ENCODE peak calls at places on chromosomes 7 and 10, in six cellular contexts. One of them, this sample, is unnamed.

GRCh38 chr7:66236713-66237303 is 31.7 kb downstream of the TPST1 start:
- DNase-seq in lower leg skin: no peak
- DNase-seq in T-helper 9 cell: no peak
- DNase-seq in NCI-H2029: no peak
- DNase-seq in heart left ventricle: no peak
- DNase-seq in T-helper 1 cell: no peak
- DNase-seq in this sample: no peak

GRCh38 chr10:3811331-3811870 is 26.4 kb upstream of the KLF6 start:
- DNase-seq in lower leg skin: no peak
- DNase-seq in T-helper 1 cell: peak
- DNase-seq in heart left ventricle: no peak
- DNase-seq in T-helper 9 cell: no peak
- DNase-seq in NCI-H2029: no peak
- DNase-seq in this sample: no peak

GRCh38 chr10:116974442-116975005 is 30.5 kb downstream of the SHTN1 start:
- DNase-seq in heart left ventricle: no peak
- DNase-seq in NCI-H2029: no peak
- DNase-seq in lower leg skin: no peak
- DNase-seq in T-helper 9 cell: no peak
- DNase-seq in T-helper 1 cell: no peak
- DNase-seq in this sample: no peak

GRCh38 chr10:57017356-57018037 is 656.4 kb upstream of the ZWINT start:
- DNase-seq in T-helper 9 cell: no peak
- DNase-seq in T-helper 1 cell: no peak
- DNase-seq in lower leg skin: no peak
- DNase-seq in NCI-H2029: peak
- DNase-seq in heart left ventricle: no peak
- DNase-seq in this sample: no peak

GRCh38 chr10:101716891-101717659 is 22.1 kb upstream of the FBXW4 start:
- DNase-seq in NCI-H2029: no peak
- DNase-seq in T-helper 1 cell: peak
- DNase-seq in T-helper 9 cell: no peak
- DNase-seq in heart left ventricle: no peak
- DNase-seq in lower leg skin: peak
- DNase-seq in this sample: no peak

GRCh38 chr7:26151953-26152781 is at the start of gene NFE2L3:
- DNase-seq in T-helper 1 cell: peak
- DNase-seq in lower leg skin: peak
- DNase-seq in NCI-H2029: peak
- DNase-seq in T-helper 9 cell: peak
- DNase-seq in heart left ventricle: peak
- DNase-seq in this sample: peak

GRCh38 chr7:124752310-124752709 is 13.3 kb downstream of the GPR37 start:
- DNase-seq in heart left ventricle: no peak
- DNase-seq in lower leg skin: no peak
- DNase-seq in NCI-H2029: no peak
- DNase-seq in T-helper 1 cell: no peak
- DNase-seq in T-helper 9 cell: no peak
- DNase-seq in this sample: no peak

GRCh38 chr7:44394112-44394447 is 68.7 kb upstream of the CAMK2B start:
- DNase-seq in T-helper 1 cell: no peak
- DNase-seq in heart left ventricle: no peak
- DNase-seq in T-helper 9 cell: no peak
- DNase-seq in NCI-H2029: no peak
- DNase-seq in lower leg skin: no peak
- DNase-seq in this sample: no peak

GRCh38 chr10:126533644-126534043 is 136.8 kb downstream of the C10orf90 start:
- DNase-seq in NCI-H2029: peak
- DNase-seq in T-helper 1 cell: no peak
- DNase-seq in T-helper 9 cell: no peak
- DNase-seq in heart left ventricle: no peak
- DNase-seq in lower leg skin: no peak
- DNase-seq in this sample: no peak

GRCh38 chr7:108014747-108015682 is 12.1 kb upstream of the LAMB1 start:
- DNase-seq in NCI-H2029: no peak
- DNase-seq in heart left ventricle: no peak
- DNase-seq in lower leg skin: no peak
- DNase-seq in T-helper 1 cell: no peak
- DNase-seq in T-helper 9 cell: no peak
- DNase-seq in this sample: no peak

GRCh38 chr7:129990403-129991192 is 37.8 kb upstream of the UBE2H start:
- DNase-seq in T-helper 1 cell: no peak
- DNase-seq in NCI-H2029: no peak
- DNase-seq in heart left ventricle: no peak
- DNase-seq in T-helper 9 cell: no peak
- DNase-seq in lower leg skin: no peak
- DNase-seq in this sample: no peak

GRCh38 chr10:126133082-126133620 is 236.8 kb downstream of the FANK1 start:
- DNase-seq in heart left ventricle: no peak
- DNase-seq in T-helper 1 cell: no peak
- DNase-seq in NCI-H2029: no peak
- DNase-seq in lower leg skin: no peak
- DNase-seq in T-helper 9 cell: no peak
- DNase-seq in this sample: no peak

This sample was measured in CD8-positive, alpha-beta memory T cell.